ENCODE peak calls at places on chromosomes 12 and 14, in four cellular contexts. One of them, this sample, is unnamed.

GRCh38 chr14:35826952-35827416 is 846 bp downstream of the BRMS1L start:
- DNase-seq in K562: no peak
- DNase-seq in HepG2: no peak
- DNase-seq in H1: no peak
- DNase-seq in this sample: no peak

GRCh38 chr12:99259040-99259934 is 388.3 kb upstream of the GARIN6 start:
- DNase-seq in K562: no peak
- DNase-seq in H1: no peak
- DNase-seq in HepG2: no peak
- DNase-seq in this sample: no peak

GRCh38 chr14:94748667-94749347 is 21.1 kb downstream of the GSC start:
- DNase-seq in HepG2: peak; percentile 21
- DNase-seq in K562: no peak
- DNase-seq in H1: no peak
- DNase-seq in this sample: no peak

GRCh38 chr12:25089738-25090137 is 105.2 kb downstream of the DNAI7 start:
- DNase-seq in K562: no peak
- DNase-seq in H1: no peak
- DNase-seq in HepG2: no peak
- DNase-seq in this sample: no peak

GRCh38 chr14:97138801-97139200 is 341.6 kb downstream of the VRK1 start:
- DNase-seq in K562: no peak
- DNase-seq in H1: no peak
- DNase-seq in HepG2: no peak
- DNase-seq in this sample: no peak

GRCh38 chr14:103767306-103767894 is 51.8 kb downstream of the ZFYVE21 start:
- DNase-seq in HepG2: no peak
- DNase-seq in H1: no peak
- DNase-seq in K562: no peak
- DNase-seq in this sample: no peak

GRCh38 chr14:25237845-25238244 is 187.9 kb upstream of the STXBP6 start:
- DNase-seq in K562: no peak
- DNase-seq in HepG2: peak; percentile 59
- DNase-seq in H1: peak; percentile 7
- DNase-seq in this sample: no peak

GRCh38 chr12:114746297-114747074 is 62.5 kb upstream of the TBX3 start:
- DNase-seq in K562: no peak
- DNase-seq in HepG2: no peak
- DNase-seq in H1: no peak
- DNase-seq in this sample: no peak

GRCh38 chr14:37668646-37669045 is 73.2 kb downstream of the TTC6 start:
- DNase-seq in K562: no peak
- DNase-seq in HepG2: no peak
- DNase-seq in H1: no peak
- DNase-seq in this sample: no peak

GRCh38 chr14:22994762-22995275 is 12.5 kb upstream of the AJUBA start:
- DNase-seq in K562: peak; percentile 46
- DNase-seq in H1: no peak
- DNase-seq in HepG2: peak; percentile 67
- DNase-seq in this sample: no peak

GRCh38 chr14:96176811-96177211 is 27.8 kb upstream of the BDKRB2 start:
- DNase-seq in H1: no peak
- DNase-seq in HepG2: no peak
- DNase-seq in K562: no peak
- DNase-seq in this sample: no peak

GRCh38 chr14:95274283-95274682 is 45.4 kb downstream of the CLMN start:
- DNase-seq in H1: no peak
- DNase-seq in HepG2: no peak
- DNase-seq in K562: no peak
- DNase-seq in this sample: no peak

GRCh38 chr12:132117558-132117875 is 26.6 kb downstream of the DDX51 start:
- DNase-seq in K562: peak; percentile 46
- DNase-seq in HepG2: no peak
- DNase-seq in H1: no peak
- DNase-seq in this sample: no peak

GRCh38 chr14:85250369-85250768 is 279.6 kb upstream of the FLRT2 start:
- DNase-seq in K562: no peak
- DNase-seq in HepG2: no peak
- DNase-seq in H1: peak; percentile 17
- DNase-seq in this sample: no peak

GRCh38 chr14:95322646-95323045 is 2.9 kb upstream of the CLMN start:
- DNase-seq in K562: no peak
- DNase-seq in H1: no peak
- DNase-seq in HepG2: no peak
- DNase-seq in this sample: no peak

GRCh38 chr12:6547987-6548386 is 7.9 kb downstream of the IFFO1 start:
- DNase-seq in HepG2: no peak
- DNase-seq in H1: no peak
- DNase-seq in K562: peak; percentile 23
- DNase-seq in this sample: no peak

GRCh38 chr14:48842785-48843184 is 743.4 kb downstream of the RPS29 start:
- DNase-seq in HepG2: no peak
- DNase-seq in H1: no peak
- DNase-seq in K562: no peak
- DNase-seq in this sample: no peak

GRCh38 chr14:23171251-23171975 is 12.0 kb downstream of the SLC7A8 start:
- DNase-seq in K562: no peak
- DNase-seq in H1: no peak
- DNase-seq in HepG2: no peak
- DNase-seq in this sample: no peak

GRCh38 chr14:63770187-63770807 is 42.4 kb upstream of the SGPP1 start:
- DNase-seq in HepG2: peak; percentile 57
- DNase-seq in K562: no peak
- DNase-seq in H1: no peak
- DNase-seq in this sample: no peak

GRCh38 chr12:113161415-113162016 is 12.0 kb downstream of the CFAP73 start:
- DNase-seq in HepG2: no peak
- DNase-seq in K562: peak; percentile 90
- DNase-seq in H1: peak; percentile 98
- DNase-seq in this sample: no peak

GRCh38 chr12:115975411-115975810 is 302.1 kb downstream of the MED13L start:
- DNase-seq in HepG2: no peak
- DNase-seq in K562: no peak
- DNase-seq in H1: no peak
- DNase-seq in this sample: no peak

GRCh38 chr14:92103363-92103762 is 3.0 kb downstream of the ATXN3 start:
- DNase-seq in HepG2: no peak
- DNase-seq in H1: no peak
- DNase-seq in K562: no peak
- DNase-seq in this sample: no peak

GRCh38 chr12:1916396-1917171 is 1.9 kb downstream of the CACNA2D4 start:
- DNase-seq in H1: no peak
- DNase-seq in K562: peak; percentile 73
- DNase-seq in HepG2: no peak
- DNase-seq in this sample: no peak

GRCh38 chr12:110249105-110249504 is 31.9 kb upstream of the ATP2A2 start:
- DNase-seq in H1: no peak
- DNase-seq in HepG2: no peak
- DNase-seq in K562: no peak
- DNase-seq in this sample: no peak

GRCh38 chr12:106329231-106329985 is 26.9 kb downstream of the TCP11L2 start:
- DNase-seq in HepG2: no peak
- DNase-seq in K562: no peak
- DNase-seq in H1: no peak
- DNase-seq in this sample: no peak

GRCh38 chr12:90801776-90802175 is 153.2 kb downstream of the CCER1 start:
- DNase-seq in K562: no peak
- DNase-seq in HepG2: no peak
- DNase-seq in H1: no peak
- DNase-seq in this sample: no peak

GRCh38 chr12:51533799-51534198 is 57.2 kb upstream of the SCN8A start:
- DNase-seq in H1: no peak
- DNase-seq in HepG2: no peak
- DNase-seq in K562: no peak
- DNase-seq in this sample: no peak

GRCh38 chr12:95548539-95549391 is 2.5 kb downstream of the USP44 start:
- DNase-seq in H1: no peak
- DNase-seq in K562: peak; percentile 84
- DNase-seq in HepG2: no peak
- DNase-seq in this sample: no peak

GRCh38 chr12:88388566-88389269 is 191.6 kb downstream of the KITLG start:
- DNase-seq in K562: no peak
- DNase-seq in HepG2: no peak
- DNase-seq in H1: no peak
- DNase-seq in this sample: peak; percentile 59

GRCh38 chr12:123444396-123445026 is 8.0 kb upstream of the RILPL2 start:
- DNase-seq in HepG2: peak; percentile 78
- DNase-seq in H1: no peak
- DNase-seq in K562: no peak
- DNase-seq in this sample: no peak

GRCh38 chr12:66217342-66217929 is 28.4 kb downstream of the IRAK3 start:
- DNase-seq in K562: no peak
- DNase-seq in H1: no peak
- DNase-seq in HepG2: no peak
- DNase-seq in this sample: no peak

GRCh38 chr12:13186292-13186691 is 10.2 kb upstream of the EMP1 start:
- DNase-seq in H1: no peak
- DNase-seq in K562: no peak
- DNase-seq in HepG2: no peak
- DNase-seq in this sample: no peak

GRCh38 chr14:74867673-74868072 is 8.3 kb downstream of the PROX2 start:
- DNase-seq in H1: no peak
- DNase-seq in K562: no peak
- DNase-seq in HepG2: no peak
- DNase-seq in this sample: no peak

GRCh38 chr12:93381183-93381975 is 3.7 kb downstream of the NUDT4 start:
- DNase-seq in H1: no peak
- DNase-seq in K562: no peak
- DNase-seq in HepG2: no peak
- DNase-seq in this sample: no peak

GRCh38 chr14:89121961-89122675 is 294.9 kb downstream of the FOXN3 start:
- DNase-seq in H1: no peak
- DNase-seq in K562: no peak
- DNase-seq in HepG2: no peak
- DNase-seq in this sample: no peak

DNA sequence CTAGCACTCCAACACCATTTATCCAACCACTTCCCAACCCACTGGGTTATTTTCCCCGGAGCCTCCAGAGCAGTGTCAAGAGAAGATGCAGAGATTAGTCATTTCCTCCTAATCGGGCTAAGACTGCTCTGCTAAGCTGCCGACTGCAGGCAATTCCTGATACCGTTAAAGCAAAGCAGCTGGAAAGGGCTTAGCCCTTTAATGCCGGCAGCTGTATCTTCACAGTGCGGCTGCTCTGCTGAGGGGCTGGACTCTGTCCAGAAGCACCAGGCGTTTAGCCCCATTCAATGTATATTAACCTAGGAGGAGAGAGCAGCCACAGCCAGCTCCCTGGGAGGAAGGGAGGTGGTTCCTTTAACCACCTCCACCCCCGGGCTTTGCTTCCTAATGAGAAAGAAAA is 11.1 kb downstream of the AQP6 start:
- DNase-seq in K562: peak; percentile 30
- DNase-seq in H1: no peak
- DNase-seq in HepG2: no peak
- DNase-seq in this sample: no peak
- TF ChIP-seq MAX in K562: no peak
- TF ChIP-seq MAX in H1: no peak
- TF ChIP-seq MAX in HepG2: no peak
- TF ChIP-seq MAX in this sample: no peak

GRCh38 chr14:104974146-104974541 is 4.0 kb downstream of the AHNAK2 start:
- DNase-seq in H1: no peak
- DNase-seq in K562: no peak
- DNase-seq in HepG2: no peak
- DNase-seq in this sample: no peak

GRCh38 chr14:104976198-104977007 is 1.8 kb downstream of the AHNAK2 start:
- DNase-seq in K562: peak; percentile 64
- DNase-seq in H1: no peak
- DNase-seq in HepG2: peak; percentile 66
- DNase-seq in this sample: peak; percentile 5

GRCh38 chr14:104977008-104977680 is 1.0 kb downstream of the AHNAK2 start:
- DNase-seq in HepG2: no peak
- DNase-seq in H1: no peak
- DNase-seq in K562: no peak
- DNase-seq in this sample: no peak

GRCh38 chr14:104974665-104975390 is 3.3 kb downstream of the AHNAK2 start:
- DNase-seq in H1: no peak
- DNase-seq in HepG2: no peak
- DNase-seq in K562: no peak
- DNase-seq in this sample: no peak

GRCh38 chr14:104975481-104976197 is 2.5 kb downstream of the AHNAK2 start:
- DNase-seq in H1: no peak
- DNase-seq in HepG2: no peak
- DNase-seq in K562: no peak
- DNase-seq in this sample: no peak
- TF ChIP-seq CBX5 in H1: no peak
- TF ChIP-seq CBX5 in HepG2: no peak
- TF ChIP-seq CBX5 in K562: no peak
- TF ChIP-seq CBX5 in this sample: no peak

DNA sequence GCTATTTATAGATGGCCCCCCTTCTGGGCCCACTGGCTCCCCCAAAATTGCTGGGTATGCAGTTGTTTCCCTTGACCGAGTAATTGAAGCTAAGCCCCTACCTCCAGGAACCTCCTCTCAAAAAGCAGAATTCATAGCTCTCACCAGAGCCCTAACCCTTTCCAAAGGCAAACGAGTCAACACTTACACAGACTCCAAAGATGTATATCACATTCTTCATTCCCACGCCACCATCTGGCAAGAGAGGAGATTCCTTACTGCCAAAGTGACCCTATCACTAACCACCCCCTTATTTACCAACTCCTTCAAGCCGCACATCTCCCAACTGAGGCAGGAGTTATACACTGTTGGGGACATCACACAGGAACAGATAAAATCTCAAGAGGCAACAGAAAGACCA is 66.8 kb downstream of the MOK start:
- DNase-seq in H1: no peak
- DNase-seq in K562: no peak
- DNase-seq in HepG2: no peak
- DNase-seq in this sample: no peak
- TF ChIP-seq MAX in H1: no peak
- TF ChIP-seq MAX in K562: no peak
- TF ChIP-seq MAX in HepG2: no peak
- TF ChIP-seq MAX in this sample: no peak

DNA sequence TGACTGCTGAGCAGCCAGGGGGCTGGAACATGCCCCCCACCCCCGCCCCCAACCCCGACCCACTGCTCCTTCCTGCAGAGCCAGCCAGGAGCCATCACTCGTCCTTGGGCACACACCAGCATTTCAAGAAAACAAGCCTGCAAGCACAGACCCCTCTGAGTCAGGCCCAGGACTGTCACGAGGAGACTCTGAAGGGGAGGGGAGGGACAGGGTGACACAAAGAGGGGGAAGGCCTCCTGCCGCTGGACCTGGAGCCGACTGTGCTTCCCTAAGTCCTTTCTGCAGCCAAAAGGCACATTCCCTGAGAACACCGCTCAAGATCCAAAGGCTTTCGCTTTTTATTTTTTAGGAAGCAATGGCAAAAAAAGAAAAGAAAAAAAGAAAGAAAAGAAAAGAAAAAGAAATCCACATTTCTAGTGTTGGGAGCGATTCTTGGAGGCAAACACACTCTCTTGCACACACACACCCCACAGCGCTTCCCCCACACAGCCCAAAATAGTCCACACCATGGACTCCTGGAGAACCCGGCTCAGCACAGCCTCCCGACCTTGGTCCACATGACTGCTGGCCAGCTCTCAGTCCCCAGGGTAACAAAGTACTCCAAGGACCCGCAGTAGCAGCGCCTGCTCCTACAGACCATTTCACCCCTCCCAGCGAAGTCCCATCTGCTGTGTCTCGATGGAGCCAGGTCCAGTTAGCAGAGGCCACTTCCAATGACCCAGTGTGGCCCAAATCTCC is 101.7 kb downstream of the DPF3 start:
- DNase-seq in H1: no peak
- DNase-seq in HepG2: no peak
- DNase-seq in K562: no peak
- DNase-seq in this sample: no peak
- TF ChIP-seq CBX5 in H1: no peak
- TF ChIP-seq CBX5 in HepG2: no peak
- TF ChIP-seq CBX5 in K562: no peak
- TF ChIP-seq CBX5 in this sample: no peak